ENCODE peak calls at places on chromosomes 16 and 17, in five cellular contexts. I is mesendoderm, N is Daoy, Q is BE2C, T is cardiac fibroblast. U is an unnamed sample.

GRCh38 chr16:70250748-70251650 is 741 bp downstream of the EXOSC6 start:
- DNase-seq in I (peak; percentile 61), N (peak; percentile 59), Q (peak; percentile 55), T (peak; percentile 52), U (peak; percentile 88)

GRCh38 chr16:58502217-58502921 is 2.4 kb downstream of the NDRG4 start:
- DNase-seq in I (no peak), N (no peak), Q (no peak), T (no peak), U (peak; percentile 62)

GRCh38 chr17:55265434-55266021 is 768 bp downstream of the HLF start:
- DNase-seq in I (no peak), N (no peak), Q (peak; percentile 19), T (no peak), U (no peak)

GRCh38 chr16:50683689-50684374 is 2.7 kb upstream of the SNX20 start:
- DNase-seq in I (no peak), N (no peak), Q (no peak), T (no peak), U (no peak)

GRCh38 chr17:80219013-80219776 is 938 bp downstream of the SGSH start:
- DNase-seq in I (peak; percentile 40), N (peak; percentile 89), Q (peak; percentile 79), T (peak; percentile 78), U (no peak)

GRCh38 chr16:56916571-56917403 is 15.2 kb upstream of the HERPUD1 start:
- DNase-seq in I (no peak), N (no peak), Q (no peak), T (no peak), U (no peak)

GRCh38 chr16:48959204-48959603 is 322.4 kb downstream of the CBLN1 start:
- DNase-seq in I (no peak), N (peak; percentile 15), Q (no peak), T (no peak), U (peak; percentile 65)

GRCh38 chr16:19131809-19132777 is 18.3 kb downstream of the ITPRIPL2 start:
- DNase-seq in I (peak; percentile 60), N (peak; percentile 43), Q (no peak), T (no peak), U (no peak)

GRCh38 chr17:77681820-77682219 is 276.7 kb upstream of the TNRC6C start:
- DNase-seq in I (no peak), N (no peak), Q (peak; percentile 65), T (peak; percentile 42), U (peak; percentile 64)

GRCh38 chr17:19390951-19391350 is 4.0 kb upstream of the MFAP4 start:
- DNase-seq in I (no peak), N (no peak), Q (no peak), T (no peak), U (no peak)

GRCh38 chr16:78289844-78290277 is 190.4 kb downstream of the WWOX start:
- DNase-seq in I (no peak), N (no peak), Q (no peak), T (no peak), U (no peak)

GRCh38 chr16:11023640-11024039 is 79.3 kb downstream of the CLEC16A start:
- DNase-seq in I (no peak), N (no peak), Q (no peak), T (no peak), U (no peak)

GRCh38 chr17:77690271-77691161 is 268.0 kb upstream of the TNRC6C start:
- DNase-seq in I (no peak), N (peak; percentile 44), Q (peak; percentile 45), T (no peak), U (peak; percentile 59)

GRCh38 chr17:42005128-42005527 is 12.1 kb downstream of the DNAJC7 start:
- DNase-seq in I (no peak), N (no peak), Q (no peak), T (no peak), U (no peak)

GRCh38 chr17:80360396-80360795 is 54.6 kb upstream of the ENDOV start:
- DNase-seq in I (no peak), N (no peak), Q (no peak), T (no peak), U (no peak)

GRCh38 chr16:84741351-84741791 is 41.6 kb downstream of the USP10 start:
- DNase-seq in I (no peak), N (peak; percentile 44), Q (no peak), T (peak; percentile 61), U (no peak)

GRCh38 chr16:80006175-80006895 is 405.8 kb upstream of the MAF start:
- DNase-seq in I (no peak), N (peak; percentile 74), Q (no peak), T (peak; percentile 6), U (no peak)

GRCh38 chr16:66045626-66046025 is 320.9 kb upstream of the CDH5 start:
- DNase-seq in I (no peak), N (no peak), Q (no peak), T (peak; percentile 31), U (no peak)

GRCh38 chr16:17433577-17433960 is 37.2 kb downstream of the XYLT1 start:
- DNase-seq in I (peak; percentile 87), N (no peak), Q (no peak), T (no peak), U (no peak)

GRCh38 chr16:4327782-4328579 is 12.1 kb downstream of the GLIS2 start:
- DNase-seq in I (peak; percentile 94), N (peak; percentile 76), Q (peak; percentile 89), T (peak; percentile 84), U (no peak)

GRCh38 chr17:59842901-59843652 is 49.7 kb downstream of the TUBD1 start:
- DNase-seq in I (peak; percentile 73), N (peak; percentile 90), Q (no peak), T (peak; percentile 97), U (no peak)

GRCh38 chr16:693766-694165 is 3.6 kb upstream of the WDR24 start:
- DNase-seq in I (no peak), N (no peak), Q (no peak), T (no peak), U (no peak)

GRCh38 chr17:7613769-7614421 is 802 bp downstream of the FXR2 start:
- DNase-seq in I (peak; percentile 43), N (peak; percentile 49), Q (no peak), T (no peak), U (no peak)

GRCh38 chr16:4674926-4675530 is 18.3 kb upstream of the NUDT16L1 start:
- DNase-seq in I (no peak), N (no peak), Q (no peak), T (no peak), U (no peak)

GRCh38 chr16:10016761-10017160 is 165.5 kb downstream of the GRIN2A start:
- DNase-seq in I (no peak), N (no peak), Q (no peak), T (no peak), U (no peak)

GRCh38 chr17:38729886-38730525 is at the start of gene CISD3:
- DNase-seq in I (peak; percentile 84), N (peak; percentile 88), Q (peak; percentile 93), T (peak; percentile 90), U (peak; percentile 95)

GRCh38 chr17:68238894-68239293 is 8.9 kb upstream of the AMZ2 start:
- DNase-seq in I (no peak), N (no peak), Q (no peak), T (no peak), U (no peak)

GRCh38 chr17:78133179-78133951 is 2.8 kb downstream of the TMC8 start:
- DNase-seq in I (no peak), N (no peak), Q (peak; percentile 14), T (no peak), U (no peak)

GRCh38 chr17:17169396-17169795 is 36.7 kb downstream of the PLD6 start:
- DNase-seq in I (no peak), N (no peak), Q (no peak), T (no peak), U (no peak)

GRCh38 chr16:66240996-66241395 is 125.5 kb upstream of the CDH5 start:
- DNase-seq in I (no peak), N (no peak), Q (no peak), T (peak; percentile 27), U (no peak)

GRCh38 chr16:48393843-48394703 is 8.9 kb upstream of the SIAH1 start:
- DNase-seq in I (no peak), N (no peak), Q (peak; percentile 51), T (peak; percentile 69), U (peak; percentile 62)

GRCh38 chr16:31052131-31052530 is 18.8 kb downstream of the STX4 start:
- DNase-seq in I (no peak), N (peak; percentile 94), Q (no peak), T (peak; percentile 81), U (no peak)

GRCh38 chr16:21166561-21166961 is 8.1 kb downstream of the LDAF1 start:
- DNase-seq in I (peak; percentile 28), N (peak; percentile 19), Q (no peak), T (no peak), U (no peak)

GRCh38 chr17:48804936-48805411 is 12.1 kb downstream of the TTLL6 start:
- DNase-seq in I (peak; percentile 81), N (peak; percentile 58), Q (peak; percentile 74), T (peak; percentile 58), U (no peak)

GRCh38 chr17:30031214-30031869 is 85.3 kb upstream of the NSRP1 start:
- DNase-seq in I (no peak), N (no peak), Q (no peak), T (no peak), U (no peak)

GRCh38 chr16:30186782-30187555 is 3.6 kb downstream of the CORO1A start:
- DNase-seq in I (peak; percentile 64), N (peak; percentile 58), Q (peak; percentile 41), T (peak; percentile 51), U (peak; percentile 92)

GRCh38 chr16:12245923-12246290 is 269.4 kb downstream of the SNX29 start:
- DNase-seq in I (no peak), N (no peak), Q (no peak), T (no peak), U (peak; percentile 16)

GRCh38 chr16:2836646-2837508 is 6.8 kb downstream of the ZG16B start:
- DNase-seq in I (no peak), N (no peak), Q (no peak), T (no peak), U (no peak)

GRCh38 chr16:16907089-16907488 is 528.1 kb downstream of the NPIPA7 start:
- DNase-seq in I (no peak), N (no peak), Q (no peak), T (no peak), U (no peak)

GRCh38 chr16:75264999-75265910 is 13.8 kb upstream of the BCAR1 start:
- DNase-seq in I (no peak), N (no peak), Q (peak; percentile 58), T (no peak), U (no peak)